ENCODE peak calls at places on chromosome 2, in six cellular contexts. R, B, X, N, M and Z are unnamed samples.

GRCh38 chr2:227406177-227407031 is 18.7 kb upstream of the SCYGR1 start:
- DNase-seq in R (peak; percentile 97), B (peak; percentile 94), X (peak; percentile 12), N (peak; percentile 84), M (no peak), Z (no peak)

GRCh38 chr2:86025229-86025820 is 80.4 kb downstream of the POLR1A start:
- DNase-seq in R (peak; percentile 6), B (peak; percentile 19), X (no peak), N (no peak), M (no peak), Z (no peak)

GRCh38 chr2:10159486-10160160 is 37.1 kb downstream of the RRM2 start:
- DNase-seq in R (no peak), B (no peak), X (peak; percentile 56), N (no peak), M (no peak), Z (no peak)

GRCh38 chr2:47303341-47304148 is 99.4 kb upstream of the MSH2 start:
- DNase-seq in R (no peak), B (no peak), X (no peak), N (no peak), M (no peak), Z (no peak)

GRCh38 chr2:234257859-234258561 is 207.5 kb downstream of the SPP2 start:
- DNase-seq in R (peak; percentile 76), B (peak; percentile 96), X (no peak), N (peak; percentile 71), M (no peak), Z (no peak)

GRCh38 chr2:96977631-96978195 is 8.7 kb downstream of the FAM178B start:
- DNase-seq in R (no peak), B (peak; percentile 50), X (peak; percentile 53), N (no peak), M (no peak), Z (peak; percentile 15)

GRCh38 chr2:215565897-215566296 is 130.0 kb upstream of the FN1 start:
- DNase-seq in R (no peak), B (no peak), X (no peak), N (no peak), M (no peak), Z (no peak)

GRCh38 chr2:11963966-11964365 is 217.5 kb downstream of the LPIN1 start:
- DNase-seq in R (no peak), B (no peak), X (no peak), N (no peak), M (no peak), Z (no peak)

GRCh38 chr2:233764761-233765160 is 4.7 kb downstream of the UGT1A1 start:
- DNase-seq in R (no peak), B (no peak), X (no peak), N (no peak), M (no peak), Z (no peak)

GRCh38 chr2:221513251-221513650 is 58.9 kb downstream of the EPHA4 start:
- DNase-seq in R (no peak), B (no peak), X (no peak), N (no peak), M (no peak), Z (no peak)